ENCODE peak calls at places on chromosomes 6 and 20, in nine cellular contexts. W is GM23338, F is GM23248, B is neural progenitor cell, C is HCT116, Z is PC-3, L is SK-N-SH, E is hepatocyte, O is MM.1S. V is an unnamed sample.

GRCh38 chr20:58712116-58712822 is 19.7 kb downstream of the NPEPL1 start:
- DNase-seq in W (no peak), F (no peak), B (no peak), C (no peak), Z (no peak), L (peak; percentile 12), E (peak; percentile 4), O (no peak), V (no peak)

GRCh38 chr6:101666256-101666655 is 272.7 kb downstream of the GRIK2 start:
- DNase-seq in W (no peak), F (peak; percentile 79), B (peak; percentile 7), C (peak; percentile 42), Z (peak; percentile 90), L (no peak), E (no peak), O (no peak), V (no peak)

GRCh38 chr6:153130515-153131036 is 506 bp downstream of the RGS17 start:
- DNase-seq in W (peak; percentile 32), F (peak; percentile 46), B (no peak), C (no peak), Z (no peak), L (peak; percentile 88), E (peak; percentile 28), O (no peak), V (no peak)

GRCh38 chr20:46791722-46792416 is 82.4 kb downstream of the SLC2A10 start:
- DNase-seq in W (peak; percentile 40), F (no peak), B (no peak), C (no peak), Z (no peak), L (no peak), E (no peak), O (no peak), V (no peak)

GRCh38 chr20:52420805-52421204 is 229.2 kb upstream of the ZFP64 start:
- DNase-seq in W (no peak), F (peak; percentile 67), B (no peak), C (no peak), Z (no peak), L (no peak), E (no peak), O (no peak), V (no peak)

GRCh38 chr20:61912665-61913422 is 152.8 kb downstream of the TAF4 start:
- DNase-seq in W (no peak), F (no peak), B (no peak), C (no peak), Z (no peak), L (no peak), E (no peak), O (peak; percentile 9), V (peak; percentile 61)

GRCh38 chr6:67285770-67286495 is 1349.1 kb upstream of the ADGRB3 start:
- DNase-seq in W (no peak), F (no peak), B (no peak), C (no peak), Z (no peak), L (no peak), E (no peak), O (no peak), V (no peak)

GRCh38 chr20:23420943-23421925 is at the start of gene NAPB:
- DNase-seq in W (peak; percentile 97), F (peak; percentile 98), B (peak; percentile 98), C (peak; percentile 78), Z (peak; percentile 95), L (peak; percentile 97), E (peak; percentile 98), O (peak; percentile 95), V (peak; percentile 96)

GRCh38 chr6:100657678-100658330 is 193.1 kb upstream of the SIM1 start:
- DNase-seq in W (no peak), F (peak; percentile 55), B (no peak), C (no peak), Z (peak; percentile 61), L (no peak), E (peak; percentile 19), O (peak; percentile 45), V (peak; percentile 31)

GRCh38 chr6:100665041-100665380 is 200.3 kb upstream of the SIM1 start:
- DNase-seq in W (peak; percentile 15), F (no peak), B (no peak), C (no peak), Z (no peak), L (no peak), E (no peak), O (peak; percentile 87), V (no peak)

GRCh38 chr6:100664274-100665040 is 199.7 kb upstream of the SIM1 start:
- DNase-seq in W (peak; percentile 66), F (peak; percentile 56), B (peak; percentile 26), C (no peak), Z (peak; percentile 41), L (no peak), E (peak; percentile 42), O (peak; percentile 36), V (peak; percentile 41)

GRCh38 chr6:100658486-100658885 is 193.8 kb upstream of the SIM1 start:
- DNase-seq in W (peak; percentile 57), F (no peak), B (no peak), C (no peak), Z (no peak), L (no peak), E (no peak), O (no peak), V (no peak)

DNA sequence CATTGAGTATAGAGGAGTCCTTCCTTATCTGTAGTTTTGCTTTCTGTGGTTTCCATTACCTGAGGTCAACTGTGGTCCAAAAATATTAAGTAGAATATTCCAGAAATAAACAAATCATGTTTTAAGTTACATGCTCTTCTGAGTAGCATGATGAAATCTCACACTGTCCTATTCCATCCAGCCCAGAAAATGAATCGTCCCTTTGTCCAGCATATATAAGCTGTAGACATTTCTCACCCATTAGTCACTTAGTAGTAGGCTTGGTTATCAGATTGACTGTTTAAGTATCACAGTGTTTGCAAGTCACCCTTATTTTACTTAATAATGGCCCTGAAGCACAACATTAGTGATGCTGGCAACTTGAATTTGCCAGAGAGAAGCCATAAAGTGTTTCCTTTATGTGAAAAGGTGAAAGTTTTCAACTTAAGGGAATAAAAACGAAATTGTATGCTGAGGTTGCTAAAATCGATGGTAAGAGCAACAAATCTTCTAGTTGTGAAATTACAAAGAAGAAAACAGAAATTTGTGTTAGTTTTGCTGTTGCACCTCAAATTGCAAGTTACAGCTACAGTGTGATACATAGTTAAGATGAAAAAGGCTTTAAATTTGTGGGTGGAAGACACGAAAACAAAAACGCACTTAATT is 198.6 kb upstream of the SIM1 start:
- DNase-seq in W (no peak), F (peak; percentile 91), B (no peak), C (no peak), Z (peak; percentile 80), L (no peak), E (peak; percentile 8), O (no peak), V (no peak)
- TF ChIP-seq EZH2phosphoT487 in W (no peak), F (no peak), B (no peak), C (no peak), Z (no peak), L (no peak), E (no peak), O (no peak), V (no peak)

DNA sequence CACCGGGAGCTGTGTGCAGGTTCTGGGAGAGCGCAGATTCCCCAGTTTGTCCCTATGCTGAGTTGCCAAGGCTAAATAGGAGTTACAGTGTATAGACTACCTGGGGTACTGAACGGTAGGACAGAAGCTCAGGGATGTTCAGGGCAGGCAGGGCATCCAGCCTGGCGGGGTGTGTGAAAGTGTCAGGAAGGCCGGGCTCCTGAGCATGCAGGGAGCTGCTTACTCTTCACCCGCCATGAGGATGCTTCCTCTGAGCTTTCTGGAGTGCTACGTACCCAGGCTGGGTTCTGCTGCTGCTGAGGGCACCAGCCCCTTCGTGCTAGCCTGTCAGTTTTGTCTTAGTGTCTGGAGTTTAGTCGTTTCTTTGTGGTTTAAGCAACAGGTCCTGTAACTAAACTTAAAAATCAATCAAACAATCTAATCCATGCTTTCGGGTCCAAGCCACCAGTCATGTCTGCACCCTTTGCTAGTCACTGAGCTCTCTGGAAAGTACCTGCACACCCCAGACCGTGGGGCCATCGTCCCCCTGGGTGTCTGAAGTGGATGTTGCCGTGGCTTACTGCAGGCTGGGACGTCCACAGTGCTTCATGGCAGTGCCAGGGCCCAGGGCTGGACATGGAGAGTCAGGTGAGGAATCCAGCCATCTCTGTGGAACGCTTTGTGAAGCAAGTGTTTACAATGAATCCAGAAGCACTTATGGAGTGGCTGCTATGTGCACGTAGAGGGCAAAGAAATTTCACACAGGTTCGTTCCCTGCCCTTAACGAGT is 220.3 kb upstream of the SNX9 start:
- DNase-seq in W (no peak), F (no peak), B (no peak), C (no peak), Z (no peak), L (no peak), E (no peak), O (no peak), V (no peak)
- H3K4me3 ChIP-seq in W (no peak overlapping the region), F (no peak overlapping the region), B (no peak overlapping the region), C (no peak overlapping the region), Z (no peak overlapping the region), L (no peak overlapping the region), E (no peak overlapping the region), O (no peak overlapping the region), V (no peak overlapping the region)

GRCh38 chr20:62935968-62936585 is 1.9 kb upstream of the GID8 start:
- DNase-seq in W (no peak), F (no peak), B (peak; percentile 75), C (no peak), Z (no peak), L (no peak), E (no peak), O (no peak), V (no peak)
- H3K4me2 ChIP-seq in W (peak overlapping the region; percentile 97), F (peak overlapping the region; percentile 63), B (peak overlapping the region; percentile 77), C (peak overlapping the region; percentile 80), Z (peak overlapping the region; percentile 98), L (peak overlapping the region; percentile 70), E (peak overlapping the region; percentile 81), O (peak overlapping the region; percentile 85), V (peak overlapping the region; percentile 80)

GRCh38 chr6:122388945-122389344 is 10.5 kb upstream of the HSF2 start:
- DNase-seq in W (no peak), F (no peak), B (no peak), C (no peak), Z (no peak), L (no peak), E (no peak), O (no peak), V (no peak)

GRCh38 chr6:122394016-122394415 is 5.4 kb upstream of the HSF2 start:
- DNase-seq in W (no peak), F (no peak), B (no peak), C (no peak), Z (no peak), L (no peak), E (no peak), O (no peak), V (no peak)

GRCh38 chr6:122393339-122393896 is 6.0 kb upstream of the HSF2 start:
- DNase-seq in W (no peak), F (peak; percentile 2), B (peak; percentile 37), C (no peak), Z (no peak), L (no peak), E (no peak), O (no peak), V (no peak)

GRCh38 chr6:122389704-122390103 is 9.7 kb upstream of the HSF2 start:
- DNase-seq in W (no peak), F (peak; percentile 29), B (no peak), C (no peak), Z (no peak), L (no peak), E (no peak), O (no peak), V (no peak)

DNA sequence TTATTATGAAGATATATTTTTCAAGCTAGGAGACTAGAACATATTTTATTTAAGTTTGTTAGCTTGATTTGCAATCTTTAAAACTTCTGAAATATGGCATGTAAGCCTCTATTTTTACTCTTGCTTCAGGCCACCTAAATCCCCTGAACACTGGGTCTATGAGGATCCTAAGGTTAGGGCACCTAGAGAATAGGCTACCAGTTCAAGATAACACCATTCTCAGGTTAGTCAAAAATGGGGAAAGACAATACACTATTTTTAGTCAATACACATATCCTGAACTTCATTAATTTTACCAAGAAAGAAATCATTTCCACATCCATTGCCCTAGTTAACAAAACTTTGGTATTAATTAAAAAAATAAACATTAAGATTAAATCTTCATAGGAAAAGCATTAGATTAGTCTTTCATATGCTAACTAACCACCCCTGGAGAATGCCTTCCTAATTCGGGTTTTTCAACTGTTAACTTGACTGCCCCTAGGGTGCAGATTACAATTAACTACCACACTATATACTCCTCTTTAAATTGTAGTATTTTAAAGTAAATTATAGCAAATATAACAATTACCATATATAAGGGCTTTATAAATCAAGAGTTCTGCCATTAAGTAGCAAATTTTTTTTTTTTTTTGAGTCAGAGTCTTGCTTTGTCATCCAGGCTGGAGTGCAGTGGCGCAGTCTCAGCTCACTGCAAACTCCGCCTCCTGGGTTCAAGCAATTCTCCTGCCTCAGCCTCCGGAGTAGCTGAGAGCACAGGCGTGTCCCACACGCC is 6.7 kb upstream of the HSF2 start:
- DNase-seq in W (peak; percentile 57), F (no peak), B (no peak), C (no peak), Z (no peak), L (no peak), E (no peak), O (no peak), V (no peak)
- TF ChIP-seq EZH2phosphoT487 in W (no peak), F (no peak), B (no peak), C (no peak), Z (no peak), L (no peak), E (no peak), O (no peak), V (no peak)